ENCODE peak calls at places on chromosomes 1 and 21, in eight cellular contexts. E is fibroblast of the aortic adventitia, M is body of pancreas, P is IMR-90, X is upper lobe of right lung, V is tibial artery, W is heart right ventricle, G is Panc1. B is an unnamed sample.
A peak's percentile ranks its signal among the peaks of the same experiment; 100 is the strongest.

GRCh38 chr1:86948212-86948611 is 33.8 kb downstream of the HS2ST1 start:
- DNase-seq in E (peak; percentile 43), M (no peak), P (peak; percentile 45), X (no peak), V (no peak), W (no peak), G (no peak), B (no peak)

GRCh38 chr1:94666797-94667196 is 125.2 kb upstream of the F3 start:
- DNase-seq in E (no peak), M (no peak), P (no peak), X (no peak), V (no peak), W (no peak), G (no peak), B (no peak)

GRCh38 chr1:245155186-245156040 is 628 bp downstream of the KIF26B start:
- DNase-seq in E (peak; percentile 39), M (no peak), P (peak; percentile 15), X (no peak), V (no peak), W (no peak), G (no peak), B (no peak)

GRCh38 chr1:234603221-234604204 is 6.5 kb downstream of the IRF2BP2 start:
- DNase-seq in E (peak; percentile 74), M (no peak), P (peak; percentile 77), X (no peak), V (no peak), W (no peak), G (no peak), B (peak; percentile 65)

GRCh38 chr1:224333309-224333926 is 3.4 kb upstream of the NVL start:
- DNase-seq in E (peak; percentile 77), M (peak; percentile 20), P (peak; percentile 64), X (no peak), V (no peak), W (no peak), G (peak; percentile 65), B (peak; percentile 75)

GRCh38 chr1:206600527-206600926 is 11.7 kb downstream of the EIF2D start:
- DNase-seq in E (no peak), M (no peak), P (no peak), X (no peak), V (no peak), W (no peak), G (no peak), B (no peak)

GRCh38 chr1:10910490-10911273 is 101.8 kb upstream of the TARDBP start:
- DNase-seq in E (peak; percentile 16), M (no peak), P (no peak), X (peak; percentile 31), V (no peak), W (no peak), G (no peak), B (no peak)

GRCh38 chr1:85289207-85289847 is 12.9 kb upstream of the BCL10 start:
- DNase-seq in E (peak; percentile 84), M (no peak), P (peak; percentile 97), X (no peak), V (no peak), W (no peak), G (peak; percentile 99), B (peak; percentile 96)

GRCh38 chr1:56374026-56374974 is 205.1 kb downstream of the PLPP3 start:
- DNase-seq in E (peak; percentile 68), M (no peak), P (peak; percentile 45), X (no peak), V (no peak), W (peak; percentile 50), G (no peak), B (peak; percentile 44)

GRCh38 chr1:51247499-51247898 is 11.4 kb downstream of the RNF11 start:
- DNase-seq in E (no peak), M (no peak), P (no peak), X (no peak), V (no peak), W (no peak), G (no peak), B (no peak)

GRCh38 chr21:15060776-15061175 is 4.0 kb downstream of the NRIP1 start:
- DNase-seq in E (peak; percentile 43), M (no peak), P (peak; percentile 51), X (no peak), V (no peak), W (no peak), G (no peak), B (no peak)

GRCh38 chr1:47915677-47916353 is 81.4 kb downstream of the TRABD2B start:
- DNase-seq in E (no peak), M (no peak), P (no peak), X (no peak), V (no peak), W (no peak), G (no peak), B (no peak)

GRCh38 chr1:226378071-226378470 is 29.8 kb downstream of the PARP1 start:
- DNase-seq in E (no peak), M (no peak), P (peak; percentile 31), X (no peak), V (no peak), W (no peak), G (no peak), B (no peak)

GRCh38 chr1:229107302-229107815 is 163.6 kb upstream of the RAB4A start:
- DNase-seq in E (peak; percentile 60), M (no peak), P (no peak), X (no peak), V (no peak), W (no peak), G (no peak), B (peak; percentile 38)

GRCh38 chr1:229109320-229109761 is 161.6 kb upstream of the RAB4A start:
- DNase-seq in E (peak; percentile 5), M (peak; percentile 55), P (no peak), X (no peak), V (peak; percentile 60), W (no peak), G (no peak), B (no peak)

GRCh38 chr1:229106526-229107105 is 164.3 kb upstream of the RAB4A start:
- DNase-seq in E (no peak), M (no peak), P (no peak), X (no peak), V (no peak), W (no peak), G (no peak), B (no peak)

GRCh38 chr1:229107972-229108371 is 162.9 kb upstream of the RAB4A start:
- DNase-seq in E (no peak), M (no peak), P (no peak), X (no peak), V (no peak), W (no peak), G (no peak), B (no peak)

DNA sequence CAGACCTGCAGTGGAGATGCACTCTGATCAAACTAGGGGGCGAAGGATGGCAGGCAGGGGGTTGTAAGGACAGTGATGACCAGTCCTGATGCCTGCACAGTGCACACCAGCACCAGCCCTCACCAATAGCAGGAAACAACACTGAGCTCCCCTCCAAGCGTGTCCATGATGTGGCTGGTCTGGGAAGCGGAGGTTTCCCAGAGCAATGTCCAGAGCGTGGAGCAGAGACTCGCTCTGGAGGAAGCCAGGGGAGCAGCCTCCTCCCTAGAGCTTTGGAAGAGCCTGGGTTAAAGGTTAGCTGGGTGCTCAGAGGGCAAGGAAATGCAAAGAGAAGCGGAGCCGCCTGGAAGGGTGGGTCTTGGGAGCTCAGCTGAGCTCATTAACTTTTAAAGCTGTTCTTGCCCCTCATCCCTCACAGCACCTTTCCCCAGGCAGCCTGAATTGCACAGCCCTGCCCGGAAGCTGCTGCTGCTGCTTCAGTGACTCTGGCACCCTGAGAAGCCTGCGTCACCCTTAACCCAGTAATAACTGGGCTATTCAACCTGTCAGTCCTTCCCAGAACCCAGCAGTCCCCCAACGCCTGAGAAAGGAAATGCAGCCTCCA is 162.2 kb upstream of the RAB4A start:
- DNase-seq in E (peak; percentile 4), M (no peak), P (no peak), X (no peak), V (no peak), W (no peak), G (no peak), B (no peak)
- H3K4me3 ChIP-seq in E (no peak overlapping the region), M (no peak overlapping the region), P (no peak overlapping the region), X (no peak overlapping the region), V (peak overlapping the region; percentile 3), W (no peak overlapping the region), G (no peak overlapping the region), B (no peak overlapping the region)

DNA sequence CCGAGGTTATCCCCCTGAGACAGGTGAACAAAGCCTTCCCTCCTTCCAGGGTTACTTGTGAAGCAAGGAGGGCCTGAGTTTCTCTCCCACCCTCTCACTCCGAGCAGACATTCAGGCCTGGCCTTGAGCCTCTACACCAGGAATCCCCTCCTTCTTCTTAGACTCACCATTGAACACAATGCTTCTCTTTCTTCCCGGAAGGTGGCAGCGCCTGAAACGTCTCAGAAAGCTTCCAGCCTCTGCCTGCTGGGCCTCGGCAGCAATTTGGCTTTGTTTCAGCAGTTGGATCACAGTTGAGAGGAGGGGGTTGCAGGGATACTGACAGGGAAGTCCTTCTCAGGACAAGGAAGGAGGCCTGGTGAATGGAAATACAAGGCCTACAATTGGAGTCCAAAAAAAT is 6.3 kb downstream of the CLDN8 start:
- DNase-seq in E (no peak), M (no peak), P (no peak), X (no peak), V (no peak), W (no peak), G (no peak), B (no peak)
- TF ChIP-seq CTCF in E (no peak), M (no peak), P (no peak), X (no peak), V (no peak), W (no peak), G (no peak), B (no peak)

DNA sequence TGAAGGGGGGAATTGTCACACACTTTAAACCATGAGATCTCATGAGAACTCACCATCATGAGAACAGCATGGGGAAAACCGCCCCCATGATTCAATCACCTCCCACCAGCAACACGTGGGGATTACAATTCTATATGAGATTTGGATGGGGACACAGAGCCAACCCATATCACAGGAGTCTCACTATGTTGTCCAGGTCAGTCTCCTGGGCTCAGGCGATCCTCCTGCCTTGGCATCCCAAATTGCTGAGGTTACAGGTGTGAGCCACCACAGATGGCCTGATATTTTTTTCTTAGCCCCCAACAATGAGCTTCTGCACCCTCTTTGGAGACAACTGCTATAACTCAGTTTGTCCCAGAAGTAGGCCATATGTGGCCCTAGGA is 22.5 kb upstream of the MORC3 start:
- DNase-seq in E (no peak), M (no peak), P (no peak), X (peak; percentile 19), V (no peak), W (no peak), G (no peak), B (no peak)
- H3K4me3 ChIP-seq in E (no peak overlapping the region), M (no peak overlapping the region), P (no peak overlapping the region), X (peak overlapping the region; percentile 33), V (no peak overlapping the region), W (no peak overlapping the region), G (no peak overlapping the region), B (no peak overlapping the region)

DNA sequence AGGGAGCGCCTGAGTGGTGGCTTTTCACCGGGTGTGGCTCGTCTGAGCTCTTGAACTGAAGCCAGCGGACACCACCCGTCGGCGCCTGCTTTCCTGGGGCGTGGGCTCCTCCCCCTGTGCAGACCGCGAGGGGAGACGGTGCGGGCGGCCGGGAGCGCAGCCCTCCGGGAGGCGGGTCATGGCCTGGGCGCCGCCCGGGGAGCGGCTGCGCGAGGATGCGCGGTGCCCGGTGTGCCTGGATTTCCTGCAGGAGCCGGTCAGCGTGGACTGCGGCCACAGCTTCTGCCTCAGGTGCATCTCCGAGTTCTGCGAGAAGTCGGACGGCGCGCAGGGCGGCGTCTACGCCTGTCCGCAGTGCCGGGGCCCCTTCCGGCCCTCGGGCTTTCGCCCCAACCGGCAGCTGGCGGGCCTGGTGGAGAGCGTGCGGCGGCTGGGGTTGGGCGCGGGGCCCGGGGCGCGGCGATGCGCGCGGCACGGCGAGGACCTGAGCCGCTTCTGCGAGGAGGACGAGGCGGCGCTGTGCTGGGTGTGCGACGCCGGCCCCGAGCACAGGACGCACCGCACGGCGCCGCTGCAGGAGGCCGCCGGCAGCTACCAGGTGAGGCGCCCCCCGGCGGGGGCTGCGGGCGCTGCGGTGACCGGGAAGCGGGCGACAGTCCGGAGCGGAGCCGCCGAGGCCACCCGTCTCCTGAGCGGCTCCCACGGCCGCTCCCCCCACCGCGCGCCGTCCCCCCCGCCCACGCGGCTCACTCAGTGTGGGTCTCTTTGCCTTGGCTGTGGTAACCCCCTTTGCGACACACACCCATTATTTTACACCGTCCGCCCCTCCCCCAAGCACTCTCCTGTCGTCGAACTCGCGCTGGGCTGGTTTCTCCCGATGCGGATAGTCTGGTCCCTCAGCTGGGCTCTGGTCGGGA is at the start of gene TRIM58:
- DNase-seq in E (no peak), M (no peak), P (no peak), X (peak; percentile 66), V (no peak), W (no peak), G (no peak), B (no peak)
- TF ChIP-seq CTCF in E (no peak), M (no peak), P (no peak), X (no peak), V (no peak), W (no peak), G (no peak), B (no peak)